ENCODE peak calls at places on chromosome 5, in six cellular contexts. C is right lobe of liver, K is lower leg skin, T is mucosa of descending colon, U is uterus, E is adrenal gland. A is an unnamed sample.

GRCh38 chr5:138441221-138441620 is 2.4 kb downstream of the REEP2 start:
- DNase-seq in C (no peak), K (no peak), T (no peak), U (no peak), E (no peak), A (no peak)

GRCh38 chr5:39016587-39017275 is 57.5 kb downstream of the RICTOR start:
- DNase-seq in C (no peak), K (no peak), T (no peak), U (no peak), E (no peak), A (no peak)

GRCh38 chr5:73230264-73231244 is 57.6 kb downstream of the TMEM174 start:
- DNase-seq in C (no peak), K (no peak), T (no peak), U (no peak), E (no peak), A (no peak)

GRCh38 chr5:154501566-154501965 is 23.5 kb upstream of the HAND1 start:
- DNase-seq in C (no peak), K (no peak), T (no peak), U (no peak), E (no peak), A (no peak)

GRCh38 chr5:175718401-175719108 is 60.7 kb downstream of the HRH2 start:
- DNase-seq in C (no peak), K (no peak), T (peak; percentile 53), U (no peak), E (peak; percentile 81), A (peak; percentile 91)

GRCh38 chr5:93415819-93416218 is 165.2 kb downstream of the NR2F1-AS1 start:
- DNase-seq in C (no peak), K (no peak), T (no peak), U (no peak), E (no peak), A (no peak)

GRCh38 chr5:93294996-93295395 is 286.0 kb downstream of the NR2F1-AS1 start:
- DNase-seq in C (no peak), K (no peak), T (no peak), U (no peak), E (no peak), A (no peak)

GRCh38 chr5:133967715-133968056 is 739 bp downstream of the C5orf15 start:
- DNase-seq in C (no peak), K (no peak), T (no peak), U (no peak), E (no peak), A (peak; percentile 28)

GRCh38 chr5:78829811-78830499 is 155.2 kb downstream of the ARSB start:
- DNase-seq in C (peak; percentile 67), K (peak; percentile 39), T (peak; percentile 37), U (peak; percentile 76), E (peak; percentile 80), A (no peak)

GRCh38 chr5:150641826-150642566 is 1.5 kb downstream of the SYNPO start:
- DNase-seq in C (no peak), K (no peak), T (no peak), U (no peak), E (no peak), A (no peak)

GRCh38 chr5:68500828-68501227 is 285.3 kb downstream of the PIK3R1 start:
- DNase-seq in C (no peak), K (no peak), T (no peak), U (no peak), E (no peak), A (no peak)

GRCh38 chr5:109455598-109456096 is 45.9 kb upstream of the PJA2 start:
- DNase-seq in C (no peak), K (peak; percentile 86), T (no peak), U (peak; percentile 58), E (peak; percentile 64), A (no peak)

GRCh38 chr5:179806250-179807045 is at the start of gene MGAT4B:
- DNase-seq in C (peak; percentile 86), K (peak; percentile 65), T (peak; percentile 91), U (peak; percentile 58), E (peak; percentile 85), A (peak; percentile 87)

GRCh38 chr5:77984587-77984986 is 208.4 kb upstream of the TBCA start:
- DNase-seq in C (no peak), K (no peak), T (no peak), U (no peak), E (no peak), A (no peak)

GRCh38 chr5:80926979-80927656 is 33.0 kb upstream of the RASGRF2 start:
- DNase-seq in C (no peak), K (no peak), T (no peak), U (no peak), E (no peak), A (no peak)

DNA sequence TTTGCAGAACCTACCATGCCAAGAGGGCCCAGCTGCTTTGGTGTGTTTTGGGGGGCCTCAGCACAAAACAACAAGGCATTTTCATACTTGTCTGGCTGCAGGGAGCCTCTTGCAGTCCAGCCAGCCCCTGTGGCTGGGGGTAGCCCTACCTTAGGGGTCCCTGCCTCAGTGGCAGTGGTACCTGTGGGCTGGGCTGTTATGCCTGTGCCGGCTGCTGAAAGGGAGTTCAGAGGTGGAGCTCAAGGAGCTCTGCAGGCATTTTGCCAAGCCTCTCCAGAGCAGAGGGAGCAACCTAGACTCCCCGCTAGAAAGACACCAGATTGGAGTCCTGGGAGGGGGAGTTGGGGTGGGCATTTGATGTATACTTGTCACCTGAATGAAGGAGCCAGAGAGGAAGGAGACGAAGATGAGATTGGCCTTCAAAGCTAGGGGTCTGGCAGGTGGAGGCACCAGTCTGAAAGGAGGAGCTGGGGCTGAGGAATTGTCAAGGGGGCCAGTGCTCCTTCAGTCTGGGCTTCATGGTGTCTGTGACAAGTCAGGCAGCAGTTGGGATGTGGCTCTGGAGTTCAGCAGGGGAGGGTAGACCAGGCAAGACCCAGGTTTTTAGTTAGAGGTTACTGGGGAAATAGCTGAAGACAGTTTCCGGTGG is 1.5 kb downstream of the SHROOM1 start:
- DNase-seq in C (no peak), K (no peak), T (no peak), U (no peak), E (no peak), A (peak; percentile 51)
- H3K4me3 ChIP-seq in C (peak overlapping the region; percentile 92), K (no peak overlapping the region), T (no peak overlapping the region), U (peak overlapping the region; percentile 41), E (peak overlapping the region; percentile 81), A (peak overlapping the region; percentile 83)

GRCh38 chr5:152051499-152052454 is 127.1 kb upstream of the GLRA1 start:
- DNase-seq in C (no peak), K (no peak), T (no peak), U (no peak), E (no peak), A (no peak)
- H3K4me3 ChIP-seq in C (no peak overlapping the region), K (no peak overlapping the region), T (no peak overlapping the region), U (no peak overlapping the region), E (no peak overlapping the region), A (no peak overlapping the region)

DNA sequence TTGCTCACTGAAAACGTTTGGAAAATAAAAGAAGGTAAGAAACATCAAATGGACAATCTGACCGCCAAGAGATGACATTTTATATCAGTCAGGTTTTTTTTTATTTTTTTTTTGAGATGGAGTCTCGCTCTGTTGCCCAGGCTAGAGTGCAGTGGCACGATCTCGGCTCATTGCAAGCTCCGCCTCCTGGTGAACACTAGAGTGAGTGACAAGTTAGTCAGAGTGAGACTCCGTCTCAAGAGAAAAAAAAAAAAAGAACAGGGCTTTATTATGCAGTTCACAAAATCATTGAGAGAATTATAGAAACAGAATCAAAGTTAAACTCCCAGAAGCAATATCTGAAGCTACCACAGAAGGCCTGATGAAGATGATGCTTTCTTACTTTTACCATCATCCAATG is 70.1 kb downstream of the DTWD2 start:
- DNase-seq in C (no peak), K (no peak), T (no peak), U (no peak), E (no peak), A (no peak)
- H3K4me3 ChIP-seq in C (no peak overlapping the region), K (no peak overlapping the region), T (no peak overlapping the region), U (no peak overlapping the region), E (no peak overlapping the region), A (no peak overlapping the region)

DNA sequence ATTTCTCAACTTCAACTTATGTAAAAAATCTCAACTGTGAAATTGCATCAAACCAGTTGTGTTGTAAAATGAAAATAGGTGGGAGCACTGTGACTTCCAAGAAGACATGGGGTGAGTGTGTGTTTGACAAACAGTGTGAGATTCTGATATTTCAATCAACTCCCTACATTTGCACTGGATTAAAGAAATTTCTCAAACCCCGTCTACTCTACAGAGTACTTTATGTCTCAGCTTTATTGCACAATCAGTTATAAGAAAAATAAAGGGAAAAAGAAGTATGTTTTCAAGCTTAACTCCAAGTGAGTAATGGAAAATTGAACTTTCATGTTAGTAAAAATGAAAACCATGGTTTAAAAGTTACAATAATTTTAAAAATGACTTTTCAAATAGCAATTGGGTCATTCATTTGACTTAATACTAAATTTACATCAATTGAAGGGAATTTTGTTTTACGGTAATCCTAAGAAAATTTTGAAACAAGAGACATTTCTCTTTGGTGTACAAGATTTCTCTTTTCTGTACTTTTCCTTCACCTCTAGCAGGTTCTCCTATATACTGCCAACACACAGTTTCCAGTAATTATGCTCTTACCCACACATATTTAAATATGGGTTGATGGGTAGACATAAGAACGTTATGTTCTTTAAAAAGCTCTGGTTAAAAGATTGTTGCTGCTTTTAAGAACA is 80.3 kb downstream of the CDO1 start:
- DNase-seq in C (no peak), K (no peak), T (no peak), U (no peak), E (no peak), A (no peak)
- H3K4me3 ChIP-seq in C (no peak overlapping the region), K (no peak overlapping the region), T (no peak overlapping the region), U (no peak overlapping the region), E (no peak overlapping the region), A (no peak overlapping the region)

GRCh38 chr5:159202151-159202550 is 7.2 kb downstream of the RNF145 start:
- DNase-seq in C (no peak), K (no peak), T (no peak), U (no peak), E (no peak), A (no peak)

GRCh38 chr5:159198063-159199036 is 11.0 kb downstream of the RNF145 start:
- DNase-seq in C (no peak), K (no peak), T (no peak), U (no peak), E (no peak), A (no peak)

GRCh38 chr5:159195775-159196174 is 13.6 kb downstream of the RNF145 start:
- DNase-seq in C (no peak), K (no peak), T (no peak), U (no peak), E (no peak), A (no peak)

GRCh38 chr5:159199780-159200179 is 9.6 kb downstream of the RNF145 start:
- DNase-seq in C (no peak), K (no peak), T (no peak), U (no peak), E (no peak), A (no peak)

GRCh38 chr5:159199225-159199624 is 10.1 kb downstream of the RNF145 start:
- DNase-seq in C (no peak), K (no peak), T (no peak), U (no peak), E (no peak), A (no peak)
- H3K4me3 ChIP-seq in C (no peak overlapping the region), K (no peak overlapping the region), T (no peak overlapping the region), U (no peak overlapping the region), E (no peak overlapping the region), A (no peak overlapping the region)

A was measured in stomach.